ENCODE peak calls at places on chromosomes 1 and 21, in six cellular contexts. C is hepatocyte, B is heart right ventricle, O is endodermal cell, G is mucosa of descending colon, A is MM.1S. M is an unnamed sample.

GRCh38 chr1:119982006-119982405 is 85.7 kb upstream of the ADAM30 start:
- DNase-seq in C (no peak), B (no peak), O (no peak), G (no peak), A (no peak), M (peak; percentile 82)

GRCh38 chr1:199746985-199747384 is 280.5 kb upstream of the NR5A2 start:
- DNase-seq in C (no peak), B (no peak), O (no peak), G (no peak), A (no peak), M (no peak)

GRCh38 chr21:26966978-26967913 is at the start of gene ADAMTS5:
- DNase-seq in C (peak; percentile 32), B (peak; percentile 35), O (peak; percentile 84), G (peak; percentile 10), A (no peak), M (peak; percentile 64)

GRCh38 chr1:172351761-172352161 is 68.7 kb upstream of the C1orf105 start:
- DNase-seq in C (no peak), B (no peak), O (no peak), G (no peak), A (no peak), M (peak; percentile 55)

GRCh38 chr21:42010507-42011493 is 640 bp upstream of the ZBTB21 start:
- DNase-seq in C (peak; percentile 58), B (no peak), O (peak; percentile 60), G (peak; percentile 47), A (peak; percentile 69), M (no peak)

GRCh38 chr1:85822696-85823095 is 114.5 kb upstream of the ZNHIT6 start:
- DNase-seq in C (no peak), B (no peak), O (no peak), G (no peak), A (no peak), M (peak; percentile 25)

GRCh38 chr1:231420299-231420958 is 1.7 kb downstream of the EGLN1 start:
- DNase-seq in C (no peak), B (no peak), O (peak; percentile 54), G (no peak), A (peak; percentile 53), M (peak; percentile 45)

GRCh38 chr21:24353492-24353891 is 1253.8 kb downstream of the MRPL39 start:
- DNase-seq in C (no peak), B (no peak), O (no peak), G (no peak), A (no peak), M (no peak)

GRCh38 chr1:74513396-74513795 is 985 bp upstream of the LRRC53 start:
- DNase-seq in C (no peak), B (no peak), O (no peak), G (no peak), A (no peak), M (no peak)

GRCh38 chr1:107460009-107460408 is 319.2 kb downstream of the NTNG1 start:
- DNase-seq in C (no peak), B (no peak), O (no peak), G (peak; percentile 7), A (peak; percentile 63), M (no peak)

GRCh38 chr1:201648066-201648910 is 109.4 kb downstream of the NAV1 start:
- DNase-seq in C (peak; percentile 77), B (peak; percentile 80), O (peak; percentile 81), G (peak; percentile 53), A (no peak), M (peak; percentile 57)

GRCh38 chr1:39001516-39002389 is 10.7 kb downstream of the AKIRIN1 start:
- DNase-seq in C (no peak), B (no peak), O (no peak), G (no peak), A (no peak), M (no peak)

GRCh38 chr1:93904228-93904627 is 5.0 kb downstream of the GCLM start:
- DNase-seq in C (no peak), B (no peak), O (no peak), G (peak; percentile 17), A (peak; percentile 26), M (no peak)

GRCh38 chr1:231663211-231663792 is 36.7 kb downstream of the DISC1 start:
- DNase-seq in C (no peak), B (no peak), O (no peak), G (no peak), A (no peak), M (peak; percentile 41)

GRCh38 chr21:33761104-33762036 is 119.1 kb downstream of the ITSN1 start:
- DNase-seq in C (peak; percentile 79), B (peak; percentile 34), O (no peak), G (peak; percentile 14), A (peak; percentile 45), M (peak; percentile 97)

GRCh38 chr1:170273556-170274501 is 128.1 kb downstream of the NTMT2 start:
- DNase-seq in C (no peak), B (peak; percentile 54), O (no peak), G (peak; percentile 6), A (no peak), M (no peak)

GRCh38 chr1:99553301-99553700 is 92.6 kb upstream of the PALMD start:
- DNase-seq in C (no peak), B (no peak), O (no peak), G (no peak), A (no peak), M (no peak)

GRCh38 chr1:100622037-100622436 is 84.1 kb downstream of the GPR88 start:
- DNase-seq in C (peak; percentile 36), B (no peak), O (peak; percentile 70), G (no peak), A (no peak), M (peak; percentile 99)

GRCh38 chr21:38930838-38931237 is 125.1 kb downstream of the ETS2 start:
- DNase-seq in C (peak; percentile 74), B (no peak), O (no peak), G (no peak), A (no peak), M (peak; percentile 89)

GRCh38 chr1:116166655-116167054 is 55.5 kb downstream of the MAB21L3 start:
- DNase-seq in C (peak; percentile 1), B (no peak), O (no peak), G (no peak), A (no peak), M (no peak)

GRCh38 chr1:6991271-6991670 is 206.0 kb downstream of the CAMTA1 start:
- DNase-seq in C (no peak), B (no peak), O (no peak), G (no peak), A (no peak), M (peak; percentile 53)
- H3K4me3 ChIP-seq in C (no peak overlapping the region), B (no peak overlapping the region), O (no peak overlapping the region), G (no peak overlapping the region), A (no peak overlapping the region), M (no peak overlapping the region)

DNA sequence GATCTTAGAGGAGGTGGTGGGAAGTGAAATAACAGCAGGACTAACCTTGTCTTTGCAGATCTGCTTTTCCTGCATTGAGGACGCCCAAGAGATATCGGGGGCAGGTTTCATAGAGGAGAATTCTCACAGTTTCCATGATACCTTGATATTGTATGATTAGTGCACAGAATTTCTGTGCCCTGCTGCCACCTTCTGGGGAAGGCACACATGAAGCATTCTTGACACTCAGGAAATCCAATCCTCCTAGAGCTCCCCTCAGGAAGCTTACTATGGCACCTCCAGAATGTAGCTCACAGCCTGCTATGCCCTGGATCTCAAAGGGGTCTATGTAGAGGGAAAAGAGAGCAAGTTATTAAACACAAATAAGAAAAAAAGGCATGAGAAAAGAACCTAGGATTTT is 1.5 kb downstream of the CD1B start:
- DNase-seq in C (no peak), B (no peak), O (peak; percentile 47), G (peak; percentile 4), A (peak; percentile 38), M (peak; percentile 1)
- TF ChIP-seq CTCF in C (no peak), B (peak; percentile 18), O (peak; percentile 55), G (no peak), A (peak; percentile 61), M (peak; percentile 8)

GRCh38 chr1:43334453-43335205 is 3.0 kb upstream of the MPL start:
- DNase-seq in C (no peak), B (no peak), O (no peak), G (no peak), A (no peak), M (no peak)

GRCh38 chr1:43327549-43328292 is 9.9 kb upstream of the MPL start:
- DNase-seq in C (no peak), B (no peak), O (no peak), G (no peak), A (no peak), M (no peak)

GRCh38 chr1:43331688-43332087 is 5.9 kb upstream of the MPL start:
- DNase-seq in C (no peak), B (no peak), O (peak; percentile 30), G (no peak), A (no peak), M (no peak)

GRCh38 chr1:43325381-43325780 is 12.2 kb upstream of the MPL start:
- DNase-seq in C (no peak), B (no peak), O (no peak), G (no peak), A (no peak), M (no peak)

DNA sequence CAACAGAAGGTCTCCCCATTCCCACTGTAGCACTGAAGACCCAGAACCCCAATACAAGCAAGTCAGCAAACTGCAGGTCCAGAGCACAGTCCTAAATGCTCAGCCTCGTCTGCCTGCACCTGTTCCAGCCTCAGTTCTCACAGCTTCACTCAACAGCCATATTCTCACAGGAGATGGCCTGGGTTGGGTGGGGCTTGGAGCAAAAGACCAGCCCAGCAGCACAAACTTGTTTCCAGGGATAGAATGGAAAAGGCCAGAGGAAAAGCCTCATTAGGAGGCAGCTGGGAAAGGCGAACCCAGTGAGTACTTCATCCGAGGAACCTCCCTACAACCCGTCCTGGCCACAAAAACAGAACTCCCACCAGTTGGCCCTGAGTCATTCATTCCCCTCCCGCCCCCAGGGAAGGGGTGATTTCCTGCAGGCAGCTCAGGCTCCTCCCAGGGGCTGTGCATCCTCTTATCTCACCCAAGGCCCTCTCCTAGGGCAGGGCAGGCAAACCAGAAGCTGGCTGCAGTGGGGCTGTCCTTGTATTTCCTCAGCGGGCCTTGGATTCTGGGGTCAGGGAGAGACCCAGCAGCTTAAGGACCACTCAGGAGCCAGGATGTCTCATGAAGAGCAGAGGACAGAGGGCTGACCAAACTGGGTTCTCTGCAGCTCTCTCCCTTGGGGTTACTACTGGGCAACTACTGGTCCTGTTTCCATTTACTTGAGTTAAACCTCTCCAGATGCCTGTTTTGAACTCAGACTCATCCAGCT is 7.4 kb upstream of the MPL start:
- DNase-seq in C (peak; percentile 57), B (peak; percentile 83), O (peak; percentile 85), G (no peak), A (no peak), M (peak; percentile 85)
- H3K4me3 ChIP-seq in C (no peak overlapping the region), B (no peak overlapping the region), O (no peak overlapping the region), G (no peak overlapping the region), A (no peak overlapping the region), M (no peak overlapping the region)

GRCh38 chr1:40980068-40980452 is 564 bp downstream of the CTPS1 start:
- DNase-seq in C (no peak), B (no peak), O (no peak), G (no peak), A (no peak), M (no peak)

GRCh38 chr1:40978886-40979240 is 633 bp upstream of the CTPS1 start:
- DNase-seq in C (no peak), B (no peak), O (no peak), G (no peak), A (no peak), M (no peak)

GRCh38 chr1:40980453-40981121 is 1.1 kb downstream of the CTPS1 start:
- DNase-seq in C (peak; percentile 55), B (no peak), O (peak; percentile 72), G (peak; percentile 16), A (peak; percentile 54), M (no peak)

GRCh38 chr1:40977721-40978120 is 1.8 kb upstream of the CTPS1 start:
- DNase-seq in C (no peak), B (no peak), O (no peak), G (no peak), A (no peak), M (peak; percentile 44)

GRCh38 chr1:40979241-40980067 is at the start of gene CTPS1:
- DNase-seq in C (peak; percentile 96), B (peak; percentile 95), O (peak; percentile 98), G (peak; percentile 95), A (peak; percentile 92), M (peak; percentile 94)
- TF ChIP-seq CTCF in C (peak; percentile 38), B (peak; percentile 10), O (peak; percentile 70), G (no peak), A (peak; percentile 32), M (no peak)